ENCODE peak calls at places on chromosomes 12 and 14, in seven cellular contexts. One of them, this sample, is unnamed.

GRCh38 chr14:63562414-63562813 is 19.2 kb upstream of the PPP2R5E start:
- DNase-seq in sigmoid colon: no peak
- DNase-seq in HCT116: no peak
- DNase-seq in upper lobe of left lung: no peak
- DNase-seq in stomach: no peak
- DNase-seq in K562: no peak
- DNase-seq in SK-N-SH: no peak
- DNase-seq in this sample: no peak

GRCh38 chr12:89494411-89495231 is 30.0 kb downstream of the GALNT4 start:
- DNase-seq in sigmoid colon: no peak
- DNase-seq in HCT116: no peak
- DNase-seq in upper lobe of left lung: no peak
- DNase-seq in stomach: no peak
- DNase-seq in K562: peak; percentile 39
- DNase-seq in SK-N-SH: no peak
- DNase-seq in this sample: peak; percentile 39

GRCh38 chr14:54225457-54225856 is 171.3 kb upstream of the CDKN3 start:
- DNase-seq in sigmoid colon: no peak
- DNase-seq in HCT116: no peak
- DNase-seq in upper lobe of left lung: no peak
- DNase-seq in stomach: peak; percentile 76
- DNase-seq in K562: no peak
- DNase-seq in SK-N-SH: peak; percentile 39
- DNase-seq in this sample: no peak

GRCh38 chr12:26658991-26659390 is 174.0 kb downstream of the ITPR2 start:
- DNase-seq in sigmoid colon: no peak
- DNase-seq in HCT116: no peak
- DNase-seq in upper lobe of left lung: no peak
- DNase-seq in stomach: no peak
- DNase-seq in K562: no peak
- DNase-seq in SK-N-SH: no peak
- DNase-seq in this sample: no peak

GRCh38 chr12:112901271-112901670 is 5.5 kb upstream of the OAS1 start:
- DNase-seq in sigmoid colon: no peak
- DNase-seq in HCT116: no peak
- DNase-seq in upper lobe of left lung: no peak
- DNase-seq in stomach: peak; percentile 49
- DNase-seq in K562: no peak
- DNase-seq in SK-N-SH: no peak
- DNase-seq in this sample: no peak

GRCh38 chr12:49984960-49985359 is 12.2 kb downstream of the AQP6 start:
- DNase-seq in sigmoid colon: no peak
- DNase-seq in HCT116: no peak
- DNase-seq in upper lobe of left lung: no peak
- DNase-seq in stomach: no peak
- DNase-seq in K562: no peak
- DNase-seq in SK-N-SH: no peak
- DNase-seq in this sample: no peak

GRCh38 chr14:102452302-102452701 is 57.3 kb downstream of the ANKRD9 start:
- DNase-seq in sigmoid colon: peak; percentile 49
- DNase-seq in HCT116: no peak
- DNase-seq in upper lobe of left lung: no peak
- DNase-seq in stomach: no peak
- DNase-seq in K562: no peak
- DNase-seq in SK-N-SH: no peak
- DNase-seq in this sample: no peak

GRCh38 chr14:103072595-103073366 is 11.2 kb upstream of the LBHD2 start:
- DNase-seq in sigmoid colon: peak; percentile 59
- DNase-seq in HCT116: no peak
- DNase-seq in upper lobe of left lung: no peak
- DNase-seq in stomach: no peak
- DNase-seq in K562: peak; percentile 21
- DNase-seq in SK-N-SH: no peak
- DNase-seq in this sample: peak; percentile 92

GRCh38 chr14:22822017-22822618 is 6.9 kb upstream of the SLC7A7 start:
- DNase-seq in sigmoid colon: peak; percentile 69
- DNase-seq in HCT116: no peak
- DNase-seq in upper lobe of left lung: no peak
- DNase-seq in stomach: no peak
- DNase-seq in K562: no peak
- DNase-seq in SK-N-SH: no peak
- DNase-seq in this sample: no peak

GRCh38 chr12:19916193-19916498 is 452.2 kb upstream of the PDE3A start:
- DNase-seq in sigmoid colon: no peak
- DNase-seq in HCT116: no peak
- DNase-seq in upper lobe of left lung: no peak
- DNase-seq in stomach: no peak
- DNase-seq in K562: no peak
- DNase-seq in SK-N-SH: no peak
- DNase-seq in this sample: no peak

GRCh38 chr12:15276088-15276698 is 46.1 kb upstream of the PTPRO start:
- DNase-seq in sigmoid colon: no peak
- DNase-seq in HCT116: peak; percentile 16
- DNase-seq in upper lobe of left lung: no peak
- DNase-seq in stomach: no peak
- DNase-seq in K562: peak; percentile 40
- DNase-seq in SK-N-SH: peak; percentile 46
- DNase-seq in this sample: no peak

GRCh38 chr14:102589761-102590290 is 2.6 kb upstream of the RCOR1 start:
- DNase-seq in sigmoid colon: no peak
- DNase-seq in HCT116: no peak
- DNase-seq in upper lobe of left lung: no peak
- DNase-seq in stomach: no peak
- DNase-seq in K562: no peak
- DNase-seq in SK-N-SH: no peak
- DNase-seq in this sample: no peak

GRCh38 chr14:99194136-99194535 is 77.9 kb downstream of the BCL11B start:
- DNase-seq in sigmoid colon: no peak
- DNase-seq in HCT116: no peak
- DNase-seq in upper lobe of left lung: no peak
- DNase-seq in stomach: no peak
- DNase-seq in K562: no peak
- DNase-seq in SK-N-SH: no peak
- DNase-seq in this sample: no peak
- H3K27me3 ChIP-seq in sigmoid colon: no peaks in the 10 kb centered on the region
- H3K27me3 ChIP-seq in HCT116: no peaks in the 10 kb centered on the region
- H3K27me3 ChIP-seq in upper lobe of left lung: no peaks in the 10 kb centered on the region
- H3K27me3 ChIP-seq in stomach: no peaks in the 10 kb centered on the region
- H3K27me3 ChIP-seq in K562: no peaks in the 10 kb centered on the region
- H3K27me3 ChIP-seq in SK-N-SH: peaks cover 97% of the 10 kb centered on the region
- H3K27me3 ChIP-seq in this sample: no peaks in the 10 kb centered on the region

GRCh38 chr12:12788675-12789368 is 3.4 kb downstream of the APOLD1 start:
- DNase-seq in sigmoid colon: peak; percentile 80
- DNase-seq in HCT116: peak; percentile 78
- DNase-seq in upper lobe of left lung: peak; percentile 80
- DNase-seq in stomach: peak; percentile 70
- DNase-seq in K562: peak; percentile 86
- DNase-seq in SK-N-SH: peak; percentile 66
- DNase-seq in this sample: no peak
- TF ChIP-seq POLR2AphosphoS5 in sigmoid colon: no peak
- TF ChIP-seq POLR2AphosphoS5 in HCT116: peak; percentile 20
- TF ChIP-seq POLR2AphosphoS5 in upper lobe of left lung: no peak
- TF ChIP-seq POLR2AphosphoS5 in stomach: no peak
- TF ChIP-seq POLR2AphosphoS5 in K562: no peak
- TF ChIP-seq POLR2AphosphoS5 in SK-N-SH: no peak
- TF ChIP-seq POLR2AphosphoS5 in this sample: peak; percentile 47

GRCh38 chr12:2413999-2414792 is 361.4 kb downstream of the CACNA1C start:
- DNase-seq in sigmoid colon: peak; percentile 34
- DNase-seq in HCT116: no peak
- DNase-seq in upper lobe of left lung: no peak
- DNase-seq in stomach: no peak
- DNase-seq in K562: no peak
- DNase-seq in SK-N-SH: no peak
- DNase-seq in this sample: no peak
- H3K27me3 ChIP-seq in sigmoid colon: no peaks in the 10 kb centered on the region
- H3K27me3 ChIP-seq in HCT116: peaks cover 10% of the 10 kb centered on the region
- H3K27me3 ChIP-seq in upper lobe of left lung: no peaks in the 10 kb centered on the region
- H3K27me3 ChIP-seq in stomach: peaks cover 3% of the 10 kb centered on the region
- H3K27me3 ChIP-seq in K562: peaks cover 4% of the 10 kb centered on the region
- H3K27me3 ChIP-seq in SK-N-SH: no peaks in the 10 kb centered on the region
- H3K27me3 ChIP-seq in this sample: no peaks in the 10 kb centered on the region

GRCh38 chr12:57890191-57891120 is 43.9 kb upstream of the CTDSP2 start:
- DNase-seq in sigmoid colon: no peak
- DNase-seq in HCT116: no peak
- DNase-seq in upper lobe of left lung: no peak
- DNase-seq in stomach: no peak
- DNase-seq in K562: no peak
- DNase-seq in SK-N-SH: no peak
- DNase-seq in this sample: no peak
- TF ChIP-seq POLR2AphosphoS5 in sigmoid colon: no peak
- TF ChIP-seq POLR2AphosphoS5 in HCT116: no peak
- TF ChIP-seq POLR2AphosphoS5 in upper lobe of left lung: no peak
- TF ChIP-seq POLR2AphosphoS5 in stomach: no peak
- TF ChIP-seq POLR2AphosphoS5 in K562: no peak
- TF ChIP-seq POLR2AphosphoS5 in SK-N-SH: no peak
- TF ChIP-seq POLR2AphosphoS5 in this sample: no peak

DNA sequence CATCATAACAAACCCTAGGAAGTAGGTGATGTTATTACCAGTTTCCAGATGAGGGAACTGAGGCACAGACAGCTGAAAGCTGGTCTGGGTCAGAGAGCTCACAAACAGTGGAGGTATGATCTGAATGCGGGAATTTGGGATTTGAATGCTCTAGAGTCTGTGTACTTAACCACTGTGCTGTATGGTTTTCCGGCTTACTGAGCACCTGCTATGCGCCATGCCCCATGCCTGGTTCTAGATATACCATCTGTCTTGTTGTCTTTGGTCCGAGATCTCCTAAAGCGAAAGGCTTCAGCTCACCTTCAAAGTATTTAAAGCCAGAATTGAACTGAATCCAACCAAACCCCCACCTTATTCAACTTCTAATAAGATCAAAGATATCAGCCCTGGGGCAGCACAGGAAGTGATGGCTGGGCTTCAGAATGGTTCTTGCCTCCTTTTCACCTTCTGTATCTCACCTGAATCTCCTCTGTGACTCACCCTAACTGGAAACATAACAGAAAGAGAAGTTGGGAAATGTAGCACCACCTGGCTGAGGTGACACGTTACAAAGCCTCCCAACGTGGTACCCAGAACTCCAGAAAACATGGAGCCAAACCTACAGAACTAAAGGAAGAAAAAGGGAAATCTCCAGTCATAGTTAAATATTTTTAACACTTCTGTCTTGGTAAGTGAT is 54.3 kb downstream of the PRMT8 start:
- DNase-seq in sigmoid colon: no peak
- DNase-seq in HCT116: no peak
- DNase-seq in upper lobe of left lung: no peak
- DNase-seq in stomach: no peak
- DNase-seq in K562: no peak
- DNase-seq in SK-N-SH: no peak
- DNase-seq in this sample: peak; percentile 64
- H3K27me3 ChIP-seq in sigmoid colon: no peaks in the 10 kb centered on the region
- H3K27me3 ChIP-seq in HCT116: peaks cover 53% of the 10 kb centered on the region
- H3K27me3 ChIP-seq in upper lobe of left lung: no peaks in the 10 kb centered on the region
- H3K27me3 ChIP-seq in stomach: no peaks in the 10 kb centered on the region
- H3K27me3 ChIP-seq in K562: peaks cover 2% of the 10 kb centered on the region
- H3K27me3 ChIP-seq in SK-N-SH: no peaks in the 10 kb centered on the region
- H3K27me3 ChIP-seq in this sample: peaks cover 23% of the 10 kb centered on the region

This sample was measured in esophagus muscularis mucosa.